ENCODE peak calls at places on chromosomes 2 and 18, in ten cellular contexts. K, G, T, S, O, I, B, C, D and U are unnamed samples.

GRCh38 chr2:96967964-96968363 is 18.4 kb downstream of the FAM178B start:
- DNase-seq in K (no peak), G (no peak), T (no peak), S (no peak), O (no peak), I (no peak), B (no peak), C (no peak), D (no peak), U (no peak)

GRCh38 chr2:241315879-241316700 is at the start of gene SEPTIN2:
- DNase-seq in K (peak; percentile 77), G (peak; percentile 55), T (peak; percentile 77), S (peak; percentile 84), O (peak; percentile 65), I (no peak), B (peak; percentile 30), C (peak; percentile 56), D (peak; percentile 52), U (no peak)

GRCh38 chr2:64586883-64587481 is 62.9 kb downstream of the AFTPH start:
- DNase-seq in K (no peak), G (peak; percentile 59), T (no peak), S (no peak), O (no peak), I (no peak), B (peak; percentile 66), C (peak; percentile 67), D (peak; percentile 65), U (no peak)

GRCh38 chr2:241816431-241817121 is 7.6 kb downstream of the NEU4 start:
- DNase-seq in K (no peak), G (no peak), T (no peak), S (peak; percentile 17), O (no peak), I (no peak), B (no peak), C (no peak), D (no peak), U (no peak)

GRCh38 chr2:121080013-121080772 is 204.8 kb downstream of the TFCP2L1 start:
- DNase-seq in K (no peak), G (peak; percentile 71), T (peak; percentile 74), S (no peak), O (peak; percentile 23), I (peak; percentile 74), B (peak; percentile 58), C (peak; percentile 70), D (peak; percentile 49), U (peak; percentile 69)

GRCh38 chr2:153834662-153835061 is 37.1 kb upstream of the GALNT13 start:
- DNase-seq in K (no peak), G (no peak), T (no peak), S (no peak), O (no peak), I (no peak), B (no peak), C (no peak), D (no peak), U (no peak)

GRCh38 chr2:85734942-85735608 is 18.7 kb upstream of the ATOH8 start:
- DNase-seq in K (no peak), G (no peak), T (no peak), S (no peak), O (no peak), I (no peak), B (no peak), C (no peak), D (peak; percentile 26), U (no peak)

GRCh38 chr2:47169784-47170183 is 14.7 kb upstream of the STPG4 start:
- DNase-seq in K (no peak), G (no peak), T (no peak), S (no peak), O (no peak), I (no peak), B (no peak), C (no peak), D (no peak), U (no peak)

GRCh38 chr2:218570850-218571249 is 2.2 kb downstream of the CNOT9 start:
- DNase-seq in K (no peak), G (no peak), T (no peak), S (no peak), O (no peak), I (no peak), B (no peak), C (peak; percentile 17), D (peak; percentile 20), U (no peak)

GRCh38 chr18:79400591-79401381 is 5.1 kb downstream of the NFATC1 start:
- DNase-seq in K (no peak), G (no peak), T (no peak), S (peak; percentile 45), O (peak; percentile 53), I (peak; percentile 84), B (no peak), C (no peak), D (no peak), U (no peak)

GRCh38 chr2:218437969-218438368 is 19.0 kb downstream of the VIL1 start:
- DNase-seq in K (no peak), G (no peak), T (no peak), S (no peak), O (no peak), I (no peak), B (no peak), C (no peak), D (no peak), U (no peak)

GRCh38 chr2:238285653-238286082 is 2.7 kb downstream of the PER2 start:
- DNase-seq in K (peak; percentile 92), G (peak; percentile 98), T (peak; percentile 85), S (peak; percentile 79), O (no peak), I (peak; percentile 88), B (no peak), C (no peak), D (no peak), U (peak; percentile 91)

GRCh38 chr2:19120941-19121750 is 237.3 kb downstream of the OSR1 start:
- DNase-seq in K (no peak), G (peak; percentile 90), T (no peak), S (no peak), O (no peak), I (peak; percentile 58), B (no peak), C (no peak), D (peak; percentile 88), U (no peak)

GRCh38 chr2:48725696-48726494 is 29.6 kb downstream of the LHCGR start:
- DNase-seq in K (no peak), G (no peak), T (no peak), S (no peak), O (no peak), I (no peak), B (no peak), C (no peak), D (no peak), U (no peak)

GRCh38 chr2:13227543-13227942 is 510.8 kb downstream of the TRIB2 start:
- DNase-seq in K (no peak), G (no peak), T (no peak), S (no peak), O (no peak), I (no peak), B (no peak), C (no peak), D (no peak), U (no peak)

GRCh38 chr2:66000888-66001287 is 434.0 kb upstream of the MEIS1 start:
- DNase-seq in K (no peak), G (no peak), T (no peak), S (peak; percentile 14), O (no peak), I (no peak), B (no peak), C (no peak), D (no peak), U (no peak)

GRCh38 chr18:26477828-26478466 is 70.4 kb downstream of the KCTD1 start:
- DNase-seq in K (no peak), G (peak; percentile 38), T (no peak), S (no peak), O (no peak), I (no peak), B (no peak), C (peak; percentile 80), D (peak; percentile 34), U (no peak)

GRCh38 chr18:75783816-75784215 is 356.3 kb upstream of the SMIM21 start:
- DNase-seq in K (no peak), G (no peak), T (no peak), S (no peak), O (no peak), I (no peak), B (no peak), C (no peak), D (no peak), U (no peak)

GRCh38 chr2:73253400-73253799 is 19.3 kb downstream of the CCT7 start:
- DNase-seq in K (no peak), G (no peak), T (no peak), S (no peak), O (no peak), I (no peak), B (no peak), C (no peak), D (no peak), U (no peak)

GRCh38 chr18:70419526-70419925 is 130.7 kb downstream of the SOCS6 start:
- DNase-seq in K (no peak), G (peak; percentile 26), T (no peak), S (no peak), O (no peak), I (no peak), B (no peak), C (no peak), D (peak; percentile 79), U (no peak)

GRCh38 chr2:117980783-117981676 is 32.8 kb downstream of the CCDC93 start:
- DNase-seq in K (no peak), G (peak; percentile 88), T (no peak), S (no peak), O (no peak), I (no peak), B (no peak), C (peak; percentile 51), D (peak; percentile 86), U (no peak)

GRCh38 chr2:9336534-9337354 is 86.6 kb downstream of the ITGB1BP1 start:
- DNase-seq in K (peak; percentile 85), G (peak; percentile 98), T (peak; percentile 70), S (no peak), O (no peak), I (peak; percentile 79), B (peak; percentile 100), C (no peak), D (peak; percentile 53), U (peak; percentile 77)

GRCh38 chr2:174125151-174125550 is 123.2 kb downstream of the OLA1 start:
- DNase-seq in K (no peak), G (no peak), T (no peak), S (no peak), O (no peak), I (no peak), B (no peak), C (no peak), D (no peak), U (no peak)

GRCh38 chr2:238242731-238243495 is 3.1 kb upstream of the HES6 start:
- DNase-seq in K (peak; percentile 64), G (no peak), T (no peak), S (peak; percentile 51), O (no peak), I (no peak), B (no peak), C (no peak), D (no peak), U (peak; percentile 46)

GRCh38 chr2:217650229-217650628 is 352.6 kb downstream of the TNS1 start:
- DNase-seq in K (no peak), G (no peak), T (no peak), S (no peak), O (no peak), I (no peak), B (no peak), C (peak; percentile 49), D (no peak), U (no peak)

GRCh38 chr2:217637268-217637615 is 365.6 kb downstream of the TNS1 start:
- DNase-seq in K (no peak), G (no peak), T (no peak), S (no peak), O (no peak), I (no peak), B (no peak), C (no peak), D (no peak), U (no peak)

GRCh38 chr2:238170386-238171071 is 11.8 kb downstream of the ERFE start:
- DNase-seq in K (no peak), G (no peak), T (no peak), S (peak; percentile 30), O (no peak), I (no peak), B (no peak), C (no peak), D (no peak), U (no peak)

GRCh38 chr2:202721621-202722020 is 86.9 kb downstream of the FAM117B start:
- DNase-seq in K (no peak), G (peak; percentile 11), T (no peak), S (no peak), O (no peak), I (no peak), B (no peak), C (peak; percentile 94), D (peak; percentile 15), U (no peak)